ENCODE peak calls at places on chromosomes 13 and 19, in six cellular contexts. Z, N, C, L, K and T are unnamed samples.

GRCh38 chr19:12965017-12965811 is 4.2 kb upstream of the DAND5 start:
- DNase-seq in Z (peak; percentile 68), N (peak; percentile 86), C (peak; percentile 96), L (peak; percentile 93), K (peak; percentile 63), T (peak; percentile 83)

GRCh38 chr19:30003862-30004261 is 61.8 kb downstream of the URI1 start:
- DNase-seq in Z (no peak), N (no peak), C (no peak), L (no peak), K (no peak), T (no peak)

GRCh38 chr19:919157-920050 is 2.3 kb downstream of the KISS1R start:
- DNase-seq in Z (no peak), N (peak; percentile 27), C (peak; percentile 47), L (no peak), K (no peak), T (no peak)

GRCh38 chr13:91298060-91298459 is 49.4 kb upstream of the MIR17HG start:
- DNase-seq in Z (no peak), N (no peak), C (no peak), L (no peak), K (no peak), T (no peak)

GRCh38 chr19:38079926-38080380 is 144.1 kb downstream of the DPF1 start:
- DNase-seq in Z (no peak), N (no peak), C (no peak), L (no peak), K (no peak), T (peak; percentile 62)

GRCh38 chr13:113224486-113224885 is 15.1 kb downstream of the CUL4A start:
- DNase-seq in Z (no peak), N (no peak), C (no peak), L (no peak), K (no peak), T (no peak)

GRCh38 chr13:64007334-64007733 is 2591.7 kb upstream of the PCDH20 start:
- DNase-seq in Z (no peak), N (no peak), C (no peak), L (no peak), K (no peak), T (no peak)

GRCh38 chr19:21130097-21130775 is 11.6 kb upstream of the ZNF431 start:
- DNase-seq in Z (no peak), N (no peak), C (no peak), L (no peak), K (no peak), T (no peak)

GRCh38 chr13:75635621-75636338 is at the start of gene LMO7:
- DNase-seq in Z (peak; percentile 46), N (no peak), C (peak; percentile 71), L (peak; percentile 68), K (no peak), T (peak; percentile 63)

GRCh38 chr13:78759704-78760103 is 100.7 kb upstream of the OBI1 start:
- DNase-seq in Z (no peak), N (no peak), C (no peak), L (no peak), K (no peak), T (no peak)

GRCh38 chr19:5147074-5147970 is 178.4 kb downstream of the KDM4B start:
- DNase-seq in Z (no peak), N (no peak), C (no peak), L (no peak), K (no peak), T (no peak)

GRCh38 chr19:16460454-16460853 is 11.3 kb downstream of the EPS15L1 start:
- DNase-seq in Z (peak; percentile 43), N (no peak), C (no peak), L (no peak), K (no peak), T (no peak)

GRCh38 chr13:48412100-48412556 is 785 bp downstream of the LPAR6 start:
- DNase-seq in Z (no peak), N (no peak), C (peak; percentile 8), L (no peak), K (no peak), T (no peak)

GRCh38 chr19:11535792-11536595 is 2.7 kb upstream of the CNN1 start:
- DNase-seq in Z (peak; percentile 88), N (peak; percentile 87), C (peak; percentile 98), L (peak; percentile 94), K (peak; percentile 81), T (peak; percentile 92)

GRCh38 chr13:54174001-54174400 is 1145.4 kb downstream of the OLFM4 start:
- DNase-seq in Z (no peak), N (no peak), C (no peak), L (no peak), K (no peak), T (no peak)

GRCh38 chr19:51448011-51448744 is 10.1 kb downstream of the SIGLEC8 start:
- DNase-seq in Z (no peak), N (peak; percentile 67), C (no peak), L (no peak), K (no peak), T (no peak)

GRCh38 chr19:17075860-17076538 is 422 bp downstream of the MYO9B start:
- DNase-seq in Z (peak; percentile 26), N (peak; percentile 43), C (peak; percentile 27), L (no peak), K (no peak), T (no peak)

GRCh38 chr13:75258159-75258782 is 223.7 kb downstream of the TBC1D4 start:
- DNase-seq in Z (no peak), N (no peak), C (no peak), L (no peak), K (peak; percentile 22), T (no peak)

GRCh38 chr19:50264483-50265186 is 61.2 kb downstream of the MYH14 start:
- DNase-seq in Z (no peak), N (no peak), C (peak; percentile 64), L (no peak), K (no peak), T (no peak)

GRCh38 chr19:49851456-49852259 is 699 bp downstream of the PTOV1 start:
- DNase-seq in Z (peak; percentile 33), N (peak; percentile 32), C (peak; percentile 39), L (peak; percentile 53), K (no peak), T (no peak)

GRCh38 chr19:21569497-21569870 is 64.1 kb downstream of the ZNF429 start:
- DNase-seq in Z (peak; percentile 30), N (peak; percentile 29), C (no peak), L (no peak), K (no peak), T (no peak)

GRCh38 chr13:51318876-51319275 is 20.6 kb upstream of the SERPINE3 start:
- DNase-seq in Z (no peak), N (no peak), C (no peak), L (no peak), K (no peak), T (no peak)

GRCh38 chr19:48258350-48258749 is 2.6 kb upstream of the CARD8 start:
- DNase-seq in Z (no peak), N (peak; percentile 35), C (no peak), L (no peak), K (no peak), T (no peak)

GRCh38 chr19:31231181-31231580 is 118.1 kb downstream of the TSHZ3 start:
- DNase-seq in Z (no peak), N (no peak), C (no peak), L (no peak), K (no peak), T (no peak)

GRCh38 chr19:16564842-16565241 is 7.4 kb downstream of the SLC35E1 start:
- DNase-seq in Z (no peak), N (no peak), C (no peak), L (no peak), K (no peak), T (no peak)

GRCh38 chr19:38039966-38040365 is 133.0 kb downstream of the SIPA1L3 start:
- DNase-seq in Z (no peak), N (no peak), C (no peak), L (no peak), K (no peak), T (no peak)

GRCh38 chr13:38755792-38756191 is 68.9 kb downstream of the FREM2 start:
- DNase-seq in Z (no peak), N (no peak), C (no peak), L (no peak), K (no peak), T (no peak)

GRCh38 chr13:105847532-105848295 is 687.7 kb downstream of the EFNB2 start:
- DNase-seq in Z (no peak), N (no peak), C (no peak), L (no peak), K (no peak), T (no peak)

GRCh38 chr13:99075268-99076191 is 97.7 kb upstream of the DOCK9 start:
- DNase-seq in Z (no peak), N (no peak), C (no peak), L (no peak), K (no peak), T (no peak)

GRCh38 chr13:33057019-33057785 is 41.0 kb downstream of the KL start:
- DNase-seq in Z (no peak), N (no peak), C (peak; percentile 46), L (no peak), K (no peak), T (peak; percentile 24)

GRCh38 chr13:25961294-25961693 is 90.5 kb downstream of the SHISA2 start:
- DNase-seq in Z (no peak), N (no peak), C (no peak), L (no peak), K (no peak), T (no peak)

GRCh38 chr19:54047626-54048025 is 16.1 kb downstream of the VSTM1 start:
- DNase-seq in Z (no peak), N (no peak), C (no peak), L (no peak), K (no peak), T (no peak)

GRCh38 chr13:48304132-48304876 is 753 bp downstream of the RB1 start:
- DNase-seq in Z (no peak), N (no peak), C (peak; percentile 31), L (peak; percentile 48), K (no peak), T (peak; percentile 45)

GRCh38 chr13:43058318-43058674 is 34.9 kb downstream of the DNAJC15 start:
- DNase-seq in Z (no peak), N (peak; percentile 21), C (peak; percentile 91), L (no peak), K (no peak), T (no peak)

GRCh38 chr19:512548-513365 is 5.5 kb downstream of the TPGS1 start:
- DNase-seq in Z (no peak), N (no peak), C (peak; percentile 73), L (no peak), K (no peak), T (no peak)

GRCh38 chr19:51020988-51021651 is 1.6 kb upstream of the KLK10 start:
- DNase-seq in Z (no peak), N (no peak), C (peak; percentile 40), L (no peak), K (no peak), T (no peak)

GRCh38 chr13:46885018-46885417 is 11.8 kb downstream of the HTR2A start:
- DNase-seq in Z (no peak), N (no peak), C (no peak), L (no peak), K (no peak), T (no peak)

GRCh38 chr19:30647891-30648290 is 275.7 kb downstream of the ZNF536 start:
- DNase-seq in Z (no peak), N (no peak), C (no peak), L (no peak), K (no peak), T (no peak)

GRCh38 chr13:94641432-94641941 is 39.8 kb downstream of the GPR180 start:
- DNase-seq in Z (no peak), N (no peak), C (no peak), L (no peak), K (no peak), T (no peak)